ENCODE peak calls at places on chromosomes 6 and 20, in five cellular contexts. One of them, this sample, is unnamed.

GRCh38 chr20:415820-416322 is 7.8 kb downstream of the RBCK1 start:
- DNase-seq in trophoblast cell: peak
- DNase-seq in mesenchymal stem cell: no peak
- DNase-seq in H9: no peak
- DNase-seq in H1: no peak
- DNase-seq in this sample: no peak

GRCh38 chr20:14406495-14406894 is 69.1 kb upstream of the FLRT3 start:
- DNase-seq in mesenchymal stem cell: no peak
- DNase-seq in H9: no peak
- DNase-seq in H1: no peak
- DNase-seq in trophoblast cell: peak
- DNase-seq in this sample: no peak

GRCh38 chr20:34532320-34532719 is 16.1 kb downstream of the DYNLRB1 start:
- DNase-seq in H9: no peak
- DNase-seq in mesenchymal stem cell: no peak
- DNase-seq in trophoblast cell: no peak
- DNase-seq in H1: no peak
- DNase-seq in this sample: no peak

GRCh38 chr6:28766426-28766825 is 157.4 kb downstream of the TRIM27 start:
- DNase-seq in trophoblast cell: no peak
- DNase-seq in H1: no peak
- DNase-seq in H9: peak
- DNase-seq in mesenchymal stem cell: no peak
- DNase-seq in this sample: no peak

GRCh38 chr20:34956751-34957472 is 1.2 kb downstream of the MYH7B start:
- DNase-seq in H1: no peak
- DNase-seq in trophoblast cell: no peak
- DNase-seq in H9: no peak
- DNase-seq in mesenchymal stem cell: no peak
- DNase-seq in this sample: no peak

GRCh38 chr6:151391021-151391470 is 313 bp downstream of the ZBTB2 start:
- DNase-seq in trophoblast cell: peak
- DNase-seq in mesenchymal stem cell: peak
- DNase-seq in H9: peak
- DNase-seq in H1: no peak
- DNase-seq in this sample: peak

GRCh38 chr6:11938285-11938890 is 73.7 kb upstream of the HIVEP1 start:
- DNase-seq in H1: no peak
- DNase-seq in H9: peak
- DNase-seq in trophoblast cell: peak
- DNase-seq in mesenchymal stem cell: no peak
- DNase-seq in this sample: no peak

GRCh38 chr20:31617432-31618104 is 12.5 kb downstream of the ID1 start:
- DNase-seq in trophoblast cell: no peak
- DNase-seq in mesenchymal stem cell: no peak
- DNase-seq in H9: no peak
- DNase-seq in H1: no peak
- DNase-seq in this sample: no peak

GRCh38 chr6:121520337-121521163 is 85.1 kb downstream of the GJA1 start:
- DNase-seq in mesenchymal stem cell: peak
- DNase-seq in trophoblast cell: peak
- DNase-seq in H9: no peak
- DNase-seq in H1: no peak
- DNase-seq in this sample: no peak

GRCh38 chr6:136669299-136669699 is 119.1 kb upstream of the MAP7 start:
- DNase-seq in trophoblast cell: no peak
- DNase-seq in H9: no peak
- DNase-seq in H1: no peak
- DNase-seq in mesenchymal stem cell: peak
- DNase-seq in this sample: no peak

GRCh38 chr6:36491378-36491965 is 48.7 kb downstream of the KCTD20 start:
- DNase-seq in mesenchymal stem cell: peak
- DNase-seq in H1: peak
- DNase-seq in trophoblast cell: peak
- DNase-seq in H9: no peak
- DNase-seq in this sample: no peak

GRCh38 chr6:129476810-129477209 is 233.2 kb downstream of the ARHGAP18 start:
- DNase-seq in H9: no peak
- DNase-seq in trophoblast cell: no peak
- DNase-seq in mesenchymal stem cell: no peak
- DNase-seq in H1: no peak
- DNase-seq in this sample: no peak

GRCh38 chr6:30830438-30830837 is 53.9 kb upstream of the DDR1 start:
- DNase-seq in mesenchymal stem cell: no peak
- DNase-seq in trophoblast cell: no peak
- DNase-seq in H9: no peak
- DNase-seq in H1: no peak
- DNase-seq in this sample: no peak

GRCh38 chr20:57089701-57090144 is 176.7 kb downstream of the BMP7 start:
- DNase-seq in trophoblast cell: peak
- DNase-seq in H9: peak
- DNase-seq in H1: peak
- DNase-seq in mesenchymal stem cell: peak
- DNase-seq in this sample: peak

GRCh38 chr6:52653151-52653550 is 17.8 kb upstream of the TMEM14A start:
- DNase-seq in trophoblast cell: no peak
- DNase-seq in H1: no peak
- DNase-seq in H9: no peak
- DNase-seq in mesenchymal stem cell: peak
- DNase-seq in this sample: no peak

GRCh38 chr20:41078329-41078728 is 49.7 kb downstream of the TOP1 start:
- DNase-seq in trophoblast cell: peak
- DNase-seq in mesenchymal stem cell: peak
- DNase-seq in H1: no peak
- DNase-seq in H9: no peak
- DNase-seq in this sample: no peak

GRCh38 chr6:163354085-163354484 is 60.4 kb upstream of the QKI start:
- DNase-seq in H9: no peak
- DNase-seq in H1: no peak
- DNase-seq in trophoblast cell: peak
- DNase-seq in mesenchymal stem cell: peak
- DNase-seq in this sample: no peak

GRCh38 chr6:168906251-168906845 is 347.3 kb downstream of the THBS2 start:
- DNase-seq in trophoblast cell: peak
- DNase-seq in mesenchymal stem cell: no peak
- DNase-seq in H1: no peak
- DNase-seq in H9: no peak
- DNase-seq in this sample: no peak

GRCh38 chr6:30159988-30160387 is 1.0 kb downstream of the TRIM10 start:
- DNase-seq in trophoblast cell: no peak
- DNase-seq in mesenchymal stem cell: no peak
- DNase-seq in H1: no peak
- DNase-seq in H9: no peak
- DNase-seq in this sample: no peak

DNA sequence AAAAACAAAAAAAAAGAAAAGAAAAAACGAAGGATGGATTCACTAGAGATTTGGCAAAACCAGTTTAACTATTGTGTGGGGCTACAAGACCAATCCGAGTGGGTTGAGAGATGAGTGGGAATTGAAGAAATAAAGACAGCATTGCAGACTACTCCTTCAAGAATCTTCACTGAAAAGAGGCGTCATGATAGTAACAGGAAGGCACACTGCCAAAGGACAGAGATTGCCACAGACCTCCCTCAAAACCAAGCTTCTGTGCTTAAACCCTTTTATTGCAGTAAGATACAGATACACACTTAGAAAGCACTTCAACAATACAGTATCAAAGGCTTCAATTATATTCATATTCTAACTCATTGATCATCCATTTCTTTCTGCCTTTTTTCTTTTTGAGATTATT is 103.9 kb downstream of the IPCEF1 start:
- DNase-seq in H1: no peak
- DNase-seq in mesenchymal stem cell: no peak
- DNase-seq in H9: no peak
- DNase-seq in trophoblast cell: no peak
- DNase-seq in this sample: no peak
- H2BK12ac ChIP-seq in H1: no peak
- H2BK12ac ChIP-seq in mesenchymal stem cell: no peak
- H2BK12ac ChIP-seq in H9: no peak
- H2BK12ac ChIP-seq in trophoblast cell: no peak
- H2BK12ac ChIP-seq in this sample: no peak

GRCh38 chr6:18121580-18122127 is 823 bp downstream of the NHLRC1 start:
- DNase-seq in H9: peak
- DNase-seq in mesenchymal stem cell: no peak
- DNase-seq in H1: peak
- DNase-seq in trophoblast cell: no peak
- DNase-seq in this sample: no peak
- H3K4ac ChIP-seq in H9: no peak
- H3K4ac ChIP-seq in mesenchymal stem cell: no peak
- H3K4ac ChIP-seq in H1: no peak
- H3K4ac ChIP-seq in trophoblast cell: no peak
- H3K4ac ChIP-seq in this sample: no peak

GRCh38 chr20:62769346-62770071 is 26.8 kb upstream of the MRGBP start:
- DNase-seq in trophoblast cell: no peak
- DNase-seq in H1: no peak
- DNase-seq in H9: no peak
- DNase-seq in mesenchymal stem cell: no peak
- DNase-seq in this sample: no peak
- H2BK12ac ChIP-seq in trophoblast cell: no peak
- H2BK12ac ChIP-seq in H1: peak
- H2BK12ac ChIP-seq in H9: no peak
- H2BK12ac ChIP-seq in mesenchymal stem cell: no peak
- H2BK12ac ChIP-seq in this sample: peak

DNA sequence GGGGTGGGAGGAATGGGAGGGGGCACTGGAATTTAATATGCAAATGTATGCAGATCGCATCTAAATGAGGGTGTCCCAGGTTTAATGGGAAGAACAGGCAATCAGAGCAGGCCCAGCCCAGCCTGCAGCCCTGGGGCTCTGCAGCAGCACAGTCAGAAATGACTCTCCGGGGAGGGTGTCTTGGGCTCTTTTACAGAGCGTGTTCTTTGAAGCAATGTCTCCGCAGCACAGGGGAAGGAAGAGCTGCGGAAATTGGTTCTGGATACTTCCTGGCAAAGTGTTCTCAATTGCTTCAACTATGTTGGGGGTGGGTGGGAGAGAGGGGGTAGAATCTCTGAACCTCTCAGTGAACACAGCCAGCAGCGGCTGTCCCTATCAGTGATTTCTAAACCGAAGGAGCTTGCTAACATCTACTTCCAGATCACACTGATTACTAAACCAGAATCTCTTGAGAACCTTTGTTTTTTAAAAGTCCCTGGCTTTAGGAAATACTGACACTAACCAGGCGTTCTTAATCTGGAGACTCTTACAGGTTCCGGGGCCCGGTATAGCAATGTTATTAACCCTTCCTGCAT is 8.1 kb upstream of the MMP9 start:
- DNase-seq in H1: no peak
- DNase-seq in trophoblast cell: no peak
- DNase-seq in mesenchymal stem cell: no peak
- DNase-seq in H9: no peak
- DNase-seq in this sample: no peak
- H3K4ac ChIP-seq in H1: no peak
- H3K4ac ChIP-seq in trophoblast cell: no peak
- H3K4ac ChIP-seq in mesenchymal stem cell: no peak
- H3K4ac ChIP-seq in H9: no peak
- H3K4ac ChIP-seq in this sample: no peak

GRCh38 chr6:105409734-105410133 is 6.9 kb upstream of the PREP start:
- DNase-seq in mesenchymal stem cell: no peak
- DNase-seq in trophoblast cell: no peak
- DNase-seq in H9: no peak
- DNase-seq in H1: no peak
- DNase-seq in this sample: no peak
- H2BK12ac ChIP-seq in mesenchymal stem cell: no peak
- H2BK12ac ChIP-seq in trophoblast cell: no peak
- H2BK12ac ChIP-seq in H9: no peak
- H2BK12ac ChIP-seq in H1: no peak
- H2BK12ac ChIP-seq in this sample: no peak